ENCODE peak calls at places on chromosomes 6 and 20, in six cellular contexts. One of them, this sample, is unnamed.

GRCh38 chr6:89468998-89469397 is 36.0 kb downstream of the ANKRD6 start:
- DNase-seq in effector memory CD4-positive, alpha-beta T cell: no peak
- DNase-seq in H9: no peak
- DNase-seq in PC-3: no peak
- DNase-seq in left lung: no peak
- DNase-seq in spleen: no peak
- DNase-seq in this sample: no peak

GRCh38 chr6:90940812-90941481 is 354.1 kb upstream of the MAP3K7 start:
- DNase-seq in PC-3: peak; percentile 64
- DNase-seq in effector memory CD4-positive, alpha-beta T cell: no peak
- DNase-seq in left lung: no peak
- DNase-seq in H9: no peak
- DNase-seq in spleen: no peak
- DNase-seq in this sample: no peak

GRCh38 chr6:35669441-35669776 is 19.3 kb downstream of the FKBP5 start:
- DNase-seq in left lung: no peak
- DNase-seq in effector memory CD4-positive, alpha-beta T cell: no peak
- DNase-seq in H9: no peak
- DNase-seq in spleen: no peak
- DNase-seq in PC-3: peak; percentile 9
- DNase-seq in this sample: no peak

GRCh38 chr6:111709615-111710398 is 104.1 kb upstream of the TRAF3IP2 start:
- DNase-seq in H9: peak; percentile 43
- DNase-seq in PC-3: peak; percentile 71
- DNase-seq in left lung: no peak
- DNase-seq in spleen: no peak
- DNase-seq in effector memory CD4-positive, alpha-beta T cell: peak; percentile 37
- DNase-seq in this sample: peak; percentile 65

GRCh38 chr6:111592726-111593515 is 12.8 kb downstream of the TRAF3IP2 start:
- DNase-seq in H9: no peak
- DNase-seq in PC-3: no peak
- DNase-seq in left lung: no peak
- DNase-seq in spleen: no peak
- DNase-seq in effector memory CD4-positive, alpha-beta T cell: no peak
- DNase-seq in this sample: no peak

GRCh38 chr6:90478278-90478677 is 108.6 kb downstream of the MAP3K7 start:
- DNase-seq in spleen: no peak
- DNase-seq in H9: peak; percentile 83
- DNase-seq in PC-3: no peak
- DNase-seq in left lung: no peak
- DNase-seq in effector memory CD4-positive, alpha-beta T cell: no peak
- DNase-seq in this sample: no peak

GRCh38 chr6:87661016-87661415 is 41.0 kb downstream of the AKIRIN2 start:
- DNase-seq in left lung: no peak
- DNase-seq in effector memory CD4-positive, alpha-beta T cell: no peak
- DNase-seq in PC-3: no peak
- DNase-seq in H9: no peak
- DNase-seq in spleen: no peak
- DNase-seq in this sample: no peak

GRCh38 chr20:63893999-63894357 is 948 bp upstream of the DNAJC5 start:
- DNase-seq in PC-3: peak; percentile 14
- DNase-seq in H9: no peak
- DNase-seq in left lung: no peak
- DNase-seq in spleen: no peak
- DNase-seq in effector memory CD4-positive, alpha-beta T cell: no peak
- DNase-seq in this sample: no peak

GRCh38 chr6:119147101-119148053 is 68.9 kb upstream of the FAM184A start:
- DNase-seq in spleen: no peak
- DNase-seq in effector memory CD4-positive, alpha-beta T cell: no peak
- DNase-seq in H9: no peak
- DNase-seq in left lung: peak; percentile 69
- DNase-seq in PC-3: peak; percentile 95
- DNase-seq in this sample: no peak

GRCh38 chr20:38812915-38813573 is 7.5 kb downstream of the PPP1R16B start:
- DNase-seq in H9: no peak
- DNase-seq in effector memory CD4-positive, alpha-beta T cell: no peak
- DNase-seq in spleen: no peak
- DNase-seq in left lung: no peak
- DNase-seq in PC-3: no peak
- DNase-seq in this sample: no peak

GRCh38 chr6:29975561-29975907 is 33.2 kb downstream of the HLA-A start:
- DNase-seq in H9: no peak
- DNase-seq in spleen: no peak
- DNase-seq in left lung: no peak
- DNase-seq in PC-3: no peak
- DNase-seq in effector memory CD4-positive, alpha-beta T cell: no peak
- DNase-seq in this sample: no peak

GRCh38 chr6:79946242-79946641 is 1.1 kb downstream of the ELOVL4 start:
- DNase-seq in spleen: no peak
- DNase-seq in H9: peak; percentile 47
- DNase-seq in effector memory CD4-positive, alpha-beta T cell: no peak
- DNase-seq in left lung: no peak
- DNase-seq in PC-3: peak; percentile 16
- DNase-seq in this sample: no peak

GRCh38 chr6:155079985-155080452 is 84.9 kb downstream of the TIAM2 start:
- DNase-seq in left lung: no peak
- DNase-seq in spleen: no peak
- DNase-seq in effector memory CD4-positive, alpha-beta T cell: no peak
- DNase-seq in PC-3: no peak
- DNase-seq in H9: no peak
- DNase-seq in this sample: no peak

GRCh38 chr20:46040902-46041535 is 12.0 kb downstream of the SLC12A5 start:
- DNase-seq in PC-3: peak; percentile 67
- DNase-seq in effector memory CD4-positive, alpha-beta T cell: no peak
- DNase-seq in spleen: no peak
- DNase-seq in H9: peak; percentile 79
- DNase-seq in left lung: no peak
- DNase-seq in this sample: no peak

GRCh38 chr20:62303327-62304226 is 780 bp downstream of the ADRM1 start:
- DNase-seq in effector memory CD4-positive, alpha-beta T cell: no peak
- DNase-seq in spleen: no peak
- DNase-seq in H9: peak; percentile 31
- DNase-seq in left lung: no peak
- DNase-seq in PC-3: peak; percentile 25
- DNase-seq in this sample: peak; percentile 68

GRCh38 chr6:36766649-36766945 is 69.0 kb downstream of the RAB44 start:
- DNase-seq in effector memory CD4-positive, alpha-beta T cell: no peak
- DNase-seq in H9: no peak
- DNase-seq in spleen: no peak
- DNase-seq in PC-3: no peak
- DNase-seq in left lung: no peak
- DNase-seq in this sample: no peak

GRCh38 chr6:49849121-49849907 is 17.0 kb downstream of the CRISP1 start:
- DNase-seq in effector memory CD4-positive, alpha-beta T cell: no peak
- DNase-seq in left lung: no peak
- DNase-seq in spleen: no peak
- DNase-seq in PC-3: peak; percentile 80
- DNase-seq in H9: no peak
- DNase-seq in this sample: no peak

GRCh38 chr6:118283759-118284158 is 264.3 kb upstream of the PLN start:
- DNase-seq in PC-3: peak; percentile 71
- DNase-seq in left lung: no peak
- DNase-seq in effector memory CD4-positive, alpha-beta T cell: no peak
- DNase-seq in H9: no peak
- DNase-seq in spleen: no peak
- DNase-seq in this sample: peak; percentile 48

GRCh38 chr6:83859410-83860346 is at the start of gene CYB5R4:
- DNase-seq in left lung: peak; percentile 96
- DNase-seq in H9: peak; percentile 97
- DNase-seq in spleen: peak; percentile 99
- DNase-seq in effector memory CD4-positive, alpha-beta T cell: peak; percentile 83
- DNase-seq in PC-3: peak; percentile 92
- DNase-seq in this sample: peak; percentile 96

GRCh38 chr6:3741477-3741871 is 10.0 kb downstream of the PXDC1 start:
- DNase-seq in left lung: no peak
- DNase-seq in effector memory CD4-positive, alpha-beta T cell: no peak
- DNase-seq in H9: no peak
- DNase-seq in spleen: no peak
- DNase-seq in PC-3: no peak
- DNase-seq in this sample: no peak

GRCh38 chr6:3228046-3228671 is 706 bp upstream of the TUBB2B start:
- DNase-seq in PC-3: no peak
- DNase-seq in effector memory CD4-positive, alpha-beta T cell: no peak
- DNase-seq in spleen: peak; percentile 77
- DNase-seq in H9: peak; percentile 94
- DNase-seq in left lung: no peak
- DNase-seq in this sample: peak; percentile 59

GRCh38 chr20:36988494-36988966 is 37.0 kb upstream of the SAMHD1 start:
- DNase-seq in PC-3: peak; percentile 32
- DNase-seq in effector memory CD4-positive, alpha-beta T cell: no peak
- DNase-seq in spleen: no peak
- DNase-seq in left lung: no peak
- DNase-seq in H9: no peak
- DNase-seq in this sample: no peak

GRCh38 chr20:33693741-33694645 is 7.8 kb upstream of the E2F1 start:
- DNase-seq in spleen: no peak
- DNase-seq in left lung: no peak
- DNase-seq in effector memory CD4-positive, alpha-beta T cell: no peak
- DNase-seq in H9: no peak
- DNase-seq in PC-3: no peak
- DNase-seq in this sample: no peak

GRCh38 chr6:85273870-85274269 is 176.0 kb upstream of the NT5E start:
- DNase-seq in left lung: no peak
- DNase-seq in effector memory CD4-positive, alpha-beta T cell: no peak
- DNase-seq in spleen: no peak
- DNase-seq in PC-3: peak; percentile 48
- DNase-seq in H9: no peak
- DNase-seq in this sample: no peak

GRCh38 chr6:122995930-122996796 is at the start of gene CLVS2:
- DNase-seq in PC-3: no peak
- DNase-seq in left lung: no peak
- DNase-seq in effector memory CD4-positive, alpha-beta T cell: no peak
- DNase-seq in H9: peak; percentile 78
- DNase-seq in spleen: peak; percentile 64
- DNase-seq in this sample: no peak

GRCh38 chr6:120826253-120826652 is 508.0 kb downstream of the TBC1D32 start:
- DNase-seq in effector memory CD4-positive, alpha-beta T cell: no peak
- DNase-seq in spleen: no peak
- DNase-seq in PC-3: peak; percentile 65
- DNase-seq in H9: peak; percentile 43
- DNase-seq in left lung: no peak
- DNase-seq in this sample: peak; percentile 65

GRCh38 chr20:38523697-38524096 is 51.1 kb downstream of the RALGAPB start:
- DNase-seq in spleen: no peak
- DNase-seq in effector memory CD4-positive, alpha-beta T cell: no peak
- DNase-seq in left lung: no peak
- DNase-seq in H9: no peak
- DNase-seq in PC-3: peak; percentile 69
- DNase-seq in this sample: no peak

DNA sequence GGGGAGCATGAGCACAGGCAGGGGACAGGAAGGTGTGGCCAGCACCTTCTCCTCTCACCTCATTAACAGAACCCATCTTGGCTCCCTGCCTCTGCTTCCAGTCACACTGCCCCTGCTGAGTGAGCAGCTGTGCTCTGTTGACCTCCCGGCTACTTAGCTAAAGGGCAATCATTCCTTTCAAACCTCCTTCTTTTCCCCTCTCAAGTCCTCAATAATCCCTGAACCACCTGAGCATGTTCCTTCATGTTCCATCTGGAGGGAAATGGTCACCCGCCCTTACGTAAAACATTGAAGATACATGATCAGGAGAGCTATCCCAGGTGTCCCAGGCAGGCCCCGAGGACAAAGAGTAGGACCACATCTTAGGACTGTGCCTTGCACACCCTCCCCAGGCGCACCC is 21.7 kb upstream of the MRPS10 start:
- DNase-seq in effector memory CD4-positive, alpha-beta T cell: no peak
- DNase-seq in spleen: no peak
- DNase-seq in PC-3: no peak
- DNase-seq in left lung: no peak
- DNase-seq in H9: no peak
- DNase-seq in this sample: no peak
- H3K27ac ChIP-seq in effector memory CD4-positive, alpha-beta T cell: no peak overlapping the region
- H3K27ac ChIP-seq in spleen: no peak overlapping the region
- H3K27ac ChIP-seq in PC-3: peak overlapping the region; percentile 88
- H3K27ac ChIP-seq in left lung: no peak overlapping the region
- H3K27ac ChIP-seq in H9: no peak overlapping the region
- H3K27ac ChIP-seq in this sample: no peak overlapping the region

DNA sequence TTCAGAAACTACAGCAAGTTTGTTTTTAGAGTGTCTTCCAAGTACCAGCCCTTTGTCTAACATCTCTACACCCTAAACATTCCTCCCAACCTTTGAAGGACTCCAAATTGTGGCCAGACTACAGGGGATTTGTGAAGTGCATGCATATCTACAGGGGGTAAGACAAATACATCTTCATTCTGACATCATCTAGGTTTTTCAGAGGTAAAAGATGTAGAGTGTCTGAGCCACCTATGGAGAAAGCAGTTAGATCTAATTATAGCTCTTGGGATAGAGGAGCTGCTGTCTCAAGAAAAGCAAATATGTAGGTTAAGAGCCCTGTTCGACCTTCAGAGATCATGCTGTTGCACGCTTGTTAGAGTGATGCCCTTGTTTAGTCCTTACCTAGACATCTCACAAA is 617.7 kb upstream of the AGPAT4 start:
- DNase-seq in left lung: no peak
- DNase-seq in PC-3: no peak
- DNase-seq in H9: no peak
- DNase-seq in spleen: no peak
- DNase-seq in effector memory CD4-positive, alpha-beta T cell: no peak
- DNase-seq in this sample: no peak
- H3K27ac ChIP-seq in left lung: no peak overlapping the region
- H3K27ac ChIP-seq in PC-3: no peak overlapping the region
- H3K27ac ChIP-seq in H9: no peak overlapping the region
- H3K27ac ChIP-seq in spleen: no peak overlapping the region
- H3K27ac ChIP-seq in effector memory CD4-positive, alpha-beta T cell: no peak overlapping the region
- H3K27ac ChIP-seq in this sample: no peak overlapping the region

GRCh38 chr6:133609404-133610270 is 279.3 kb upstream of the TCF21 start:
- DNase-seq in H9: no peak
- DNase-seq in left lung: no peak
- DNase-seq in PC-3: peak; percentile 95
- DNase-seq in effector memory CD4-positive, alpha-beta T cell: no peak
- DNase-seq in spleen: no peak
- DNase-seq in this sample: no peak
- H3K27ac ChIP-seq in H9: no peak overlapping the region
- H3K27ac ChIP-seq in left lung: no peak overlapping the region
- H3K27ac ChIP-seq in PC-3: peak overlapping the region; percentile 100
- H3K27ac ChIP-seq in effector memory CD4-positive, alpha-beta T cell: no peak overlapping the region
- H3K27ac ChIP-seq in spleen: no peak overlapping the region
- H3K27ac ChIP-seq in this sample: no peak overlapping the region

GRCh38 chr6:131948692-131949614 is 2.2 kb downstream of the CCN2 start:
- DNase-seq in left lung: no peak
- DNase-seq in PC-3: peak; percentile 28
- DNase-seq in spleen: no peak
- DNase-seq in effector memory CD4-positive, alpha-beta T cell: no peak
- DNase-seq in H9: no peak
- DNase-seq in this sample: no peak

GRCh38 chr6:131951576-131952230 is 531 bp upstream of the CCN2 start:
- DNase-seq in PC-3: peak; percentile 50
- DNase-seq in left lung: no peak
- DNase-seq in spleen: no peak
- DNase-seq in H9: no peak
- DNase-seq in effector memory CD4-positive, alpha-beta T cell: no peak
- DNase-seq in this sample: no peak

GRCh38 chr6:131949615-131949908 is 1.6 kb downstream of the CCN2 start:
- DNase-seq in effector memory CD4-positive, alpha-beta T cell: no peak
- DNase-seq in H9: no peak
- DNase-seq in left lung: no peak
- DNase-seq in PC-3: no peak
- DNase-seq in spleen: no peak
- DNase-seq in this sample: no peak

GRCh38 chr6:131949909-131950766 is 1.0 kb downstream of the CCN2 start:
- DNase-seq in H9: peak; percentile 84
- DNase-seq in PC-3: peak; percentile 76
- DNase-seq in left lung: peak; percentile 73
- DNase-seq in effector memory CD4-positive, alpha-beta T cell: no peak
- DNase-seq in spleen: peak; percentile 83
- DNase-seq in this sample: peak; percentile 82

GRCh38 chr6:131950767-131951575 is at the start of gene CCN2:
- DNase-seq in PC-3: peak; percentile 87
- DNase-seq in left lung: peak; percentile 75
- DNase-seq in H9: peak; percentile 97
- DNase-seq in effector memory CD4-positive, alpha-beta T cell: no peak
- DNase-seq in spleen: peak; percentile 85
- DNase-seq in this sample: peak; percentile 71
- H3K27ac ChIP-seq in PC-3: no peak within 1 kb of the TSS
- H3K27ac ChIP-seq in left lung: peak within 1 kb of the TSS; percentile 85
- H3K27ac ChIP-seq in H9: peak within 1 kb of the TSS; percentile 68
- H3K27ac ChIP-seq in effector memory CD4-positive, alpha-beta T cell: no peak within 1 kb of the TSS
- H3K27ac ChIP-seq in spleen: peak within 1 kb of the TSS; percentile 87
- H3K27ac ChIP-seq in this sample: peak within 1 kb of the TSS; percentile 40